ENCODE peak calls at places on chromosomes 5 and 9, in nine cellular contexts. N is NCI-H2081, J is DMS153, S is GM12891, O is dermis blood vessel endothelial cell, Z is OCI-M1, M is AG04450, L is neural progenitor cell, P is HEK293T. X is an unnamed sample.

GRCh38 chr5:172913117-172913850 is 45.9 kb upstream of the RPL26L1 start:
- DNase-seq in N (no peak), J (no peak), S (no peak), O (no peak), Z (no peak), M (no peak), L (no peak), P (no peak), X (no peak)

GRCh38 chr5:61089351-61089750 is 72.9 kb downstream of the SMIM15 start:
- DNase-seq in N (no peak), J (no peak), S (no peak), O (peak), Z (no peak), M (no peak), L (no peak), P (no peak), X (no peak)

GRCh38 chr5:123285122-123286011 is 137.8 kb downstream of the CEP120 start:
- DNase-seq in N (no peak), J (no peak), S (no peak), O (no peak), Z (no peak), M (no peak), L (peak), P (peak), X (no peak)

GRCh38 chr9:111287127-111287526 is 42.9 kb downstream of the OR2K2 start:
- DNase-seq in N (no peak), J (no peak), S (no peak), O (no peak), Z (no peak), M (peak), L (peak), P (no peak), X (no peak)

GRCh38 chr9:68749579-68750159 is 44.6 kb downstream of the PIP5K1B start:
- DNase-seq in N (no peak), J (no peak), S (no peak), O (no peak), Z (peak), M (no peak), L (peak), P (no peak), X (no peak)

GRCh38 chr5:124876983-124877382 is 130.5 kb upstream of the ZNF608 start:
- DNase-seq in N (no peak), J (no peak), S (no peak), O (no peak), Z (no peak), M (no peak), L (no peak), P (no peak), X (no peak)

GRCh38 chr9:137435980-137436760 is 5.0 kb downstream of the ENTPD8 start:
- DNase-seq in N (no peak), J (no peak), S (no peak), O (peak), Z (peak), M (no peak), L (no peak), P (no peak), X (no peak)

GRCh38 chr5:72951850-72952468 is 3.9 kb upstream of the FCHO2 start:
- DNase-seq in N (no peak), J (no peak), S (no peak), O (peak), Z (peak), M (no peak), L (no peak), P (no peak), X (no peak)

GRCh38 chr5:149203896-149204544 is 62.7 kb downstream of the ABLIM3 start:
- DNase-seq in N (no peak), J (no peak), S (no peak), O (no peak), Z (no peak), M (no peak), L (no peak), P (no peak), X (no peak)

GRCh38 chr5:148776780-148777179 is 49.6 kb upstream of the ADRB2 start:
- DNase-seq in N (no peak), J (no peak), S (no peak), O (peak), Z (no peak), M (peak), L (no peak), P (no peak), X (no peak)

GRCh38 chr5:98341038-98341710 is 432.3 kb upstream of the RGMB start:
- DNase-seq in N (no peak), J (no peak), S (no peak), O (no peak), Z (no peak), M (peak), L (no peak), P (no peak), X (no peak)

GRCh38 chr9:88533951-88534455 is 975 bp upstream of the NXNL2 start:
- DNase-seq in N (no peak), J (no peak), S (no peak), O (peak), Z (no peak), M (no peak), L (peak), P (peak), X (no peak)

GRCh38 chr5:674630-675011 is 18.5 kb downstream of the TPPP start:
- DNase-seq in N (no peak), J (peak), S (no peak), O (no peak), Z (no peak), M (no peak), L (no peak), P (no peak), X (no peak)

GRCh38 chr9:138044485-138045383 is 167.2 kb downstream of the CACNA1B start:
- DNase-seq in N (no peak), J (no peak), S (no peak), O (no peak), Z (no peak), M (no peak), L (no peak), P (no peak), X (no peak)

GRCh38 chr5:96816991-96817390 is 9.2 kb upstream of the ERAP1 start:
- DNase-seq in N (no peak), J (no peak), S (no peak), O (no peak), Z (peak), M (no peak), L (no peak), P (no peak), X (no peak)

GRCh38 chr9:93185261-93186150 is 1.6 kb downstream of the WNK2 start:
- DNase-seq in N (peak), J (no peak), S (no peak), O (no peak), Z (no peak), M (no peak), L (no peak), P (no peak), X (peak)

GRCh38 chr5:36200513-36200912 is 41.2 kb downstream of the NADK2 start:
- DNase-seq in N (no peak), J (no peak), S (no peak), O (peak), Z (no peak), M (no peak), L (no peak), P (no peak), X (no peak)

X was measured in GM13976.